ENCODE peak calls at places on chromosome 12, in five cellular contexts. One of them, this sample, is unnamed.

GRCh38 chr12:123995023-123995422 is 22.0 kb downstream of the ZNF664 start:
- DNase-seq in left ventricle myocardium inferior: no peak
- DNase-seq in heart left ventricle: no peak
- DNase-seq in cardiac fibroblast: peak; percentile 71
- DNase-seq in CD8-positive, alpha-beta T cell: no peak
- DNase-seq in this sample: no peak

GRCh38 chr12:10617868-10618267 is 4.5 kb upstream of the MAGOHB start:
- DNase-seq in left ventricle myocardium inferior: no peak
- DNase-seq in heart left ventricle: no peak
- DNase-seq in cardiac fibroblast: no peak
- DNase-seq in CD8-positive, alpha-beta T cell: no peak
- DNase-seq in this sample: no peak

GRCh38 chr12:124603910-124604775 is 36.7 kb upstream of the NCOR2 start:
- DNase-seq in CD8-positive, alpha-beta T cell: no peak
- DNase-seq in heart left ventricle: no peak
- DNase-seq in cardiac fibroblast: no peak
- DNase-seq in left ventricle myocardium inferior: no peak
- DNase-seq in this sample: no peak

GRCh38 chr12:76890407-76891143 is 11.8 kb upstream of the CSRP2 start:
- DNase-seq in CD8-positive, alpha-beta T cell: peak; percentile 16
- DNase-seq in heart left ventricle: no peak
- DNase-seq in left ventricle myocardium inferior: no peak
- DNase-seq in cardiac fibroblast: no peak
- DNase-seq in this sample: no peak

GRCh38 chr12:124296295-124296915 is 1.5 kb downstream of the RFLNA start:
- DNase-seq in CD8-positive, alpha-beta T cell: no peak
- DNase-seq in heart left ventricle: no peak
- DNase-seq in left ventricle myocardium inferior: no peak
- DNase-seq in cardiac fibroblast: peak; percentile 23
- DNase-seq in this sample: no peak

GRCh38 chr12:12008931-12009611 is 61.7 kb upstream of the BCL2L14 start:
- DNase-seq in cardiac fibroblast: peak; percentile 28
- DNase-seq in heart left ventricle: no peak
- DNase-seq in left ventricle myocardium inferior: no peak
- DNase-seq in CD8-positive, alpha-beta T cell: peak; percentile 42
- DNase-seq in this sample: no peak

GRCh38 chr12:95014554-95014953 is 11.1 kb upstream of the NDUFA12 start:
- DNase-seq in cardiac fibroblast: no peak
- DNase-seq in CD8-positive, alpha-beta T cell: no peak
- DNase-seq in heart left ventricle: no peak
- DNase-seq in left ventricle myocardium inferior: no peak
- DNase-seq in this sample: no peak

GRCh38 chr12:32334384-32334783 is 65.0 kb upstream of the FGD4 start:
- DNase-seq in heart left ventricle: no peak
- DNase-seq in cardiac fibroblast: no peak
- DNase-seq in CD8-positive, alpha-beta T cell: no peak
- DNase-seq in left ventricle myocardium inferior: no peak
- DNase-seq in this sample: no peak

GRCh38 chr12:83700858-83701257 is 1014.2 kb downstream of the TMTC2 start:
- DNase-seq in cardiac fibroblast: no peak
- DNase-seq in heart left ventricle: no peak
- DNase-seq in CD8-positive, alpha-beta T cell: no peak
- DNase-seq in left ventricle myocardium inferior: no peak
- DNase-seq in this sample: no peak

GRCh38 chr12:113007166-113007565 is 28.8 kb downstream of the OAS2 start:
- DNase-seq in cardiac fibroblast: peak; percentile 47
- DNase-seq in CD8-positive, alpha-beta T cell: no peak
- DNase-seq in left ventricle myocardium inferior: no peak
- DNase-seq in heart left ventricle: no peak
- DNase-seq in this sample: no peak

GRCh38 chr12:111975161-111975931 is 37.6 kb downstream of the TMEM116 start:
- DNase-seq in CD8-positive, alpha-beta T cell: no peak
- DNase-seq in left ventricle myocardium inferior: no peak
- DNase-seq in heart left ventricle: no peak
- DNase-seq in cardiac fibroblast: no peak
- DNase-seq in this sample: no peak

GRCh38 chr12:125220404-125221273 is 155.4 kb downstream of the AACS start:
- DNase-seq in CD8-positive, alpha-beta T cell: no peak
- DNase-seq in heart left ventricle: no peak
- DNase-seq in left ventricle myocardium inferior: no peak
- DNase-seq in cardiac fibroblast: no peak
- DNase-seq in this sample: no peak

GRCh38 chr12:110379201-110379600 is 24.3 kb downstream of the ANAPC7 start:
- DNase-seq in heart left ventricle: no peak
- DNase-seq in CD8-positive, alpha-beta T cell: no peak
- DNase-seq in cardiac fibroblast: no peak
- DNase-seq in left ventricle myocardium inferior: no peak
- DNase-seq in this sample: no peak

GRCh38 chr12:49642370-49642802 is 19.0 kb downstream of the PRPF40B start:
- DNase-seq in CD8-positive, alpha-beta T cell: no peak
- DNase-seq in left ventricle myocardium inferior: no peak
- DNase-seq in cardiac fibroblast: no peak
- DNase-seq in heart left ventricle: no peak
- DNase-seq in this sample: no peak

GRCh38 chr12:18549598-18549997 is 188.2 kb downstream of the PLCZ1 start:
- DNase-seq in left ventricle myocardium inferior: no peak
- DNase-seq in cardiac fibroblast: no peak
- DNase-seq in CD8-positive, alpha-beta T cell: no peak
- DNase-seq in heart left ventricle: no peak
- DNase-seq in this sample: no peak

GRCh38 chr12:76024942-76025600 is 6.5 kb downstream of the PHLDA1 start:
- DNase-seq in heart left ventricle: no peak
- DNase-seq in left ventricle myocardium inferior: no peak
- DNase-seq in CD8-positive, alpha-beta T cell: no peak
- DNase-seq in cardiac fibroblast: peak; percentile 84
- DNase-seq in this sample: no peak

GRCh38 chr12:81492131-81492720 is 266.9 kb downstream of the PPFIA2 start:
- DNase-seq in heart left ventricle: no peak
- DNase-seq in CD8-positive, alpha-beta T cell: no peak
- DNase-seq in left ventricle myocardium inferior: no peak
- DNase-seq in cardiac fibroblast: peak; percentile 8
- DNase-seq in this sample: no peak

GRCh38 chr12:43117226-43117930 is 434.6 kb downstream of the ADAMTS20 start:
- DNase-seq in left ventricle myocardium inferior: no peak
- DNase-seq in cardiac fibroblast: no peak
- DNase-seq in CD8-positive, alpha-beta T cell: no peak
- DNase-seq in heart left ventricle: no peak
- DNase-seq in this sample: no peak

GRCh38 chr12:31224768-31225448 is 101.0 kb downstream of the SINHCAF start:
- DNase-seq in left ventricle myocardium inferior: no peak
- DNase-seq in heart left ventricle: no peak
- DNase-seq in cardiac fibroblast: no peak
- DNase-seq in CD8-positive, alpha-beta T cell: no peak
- DNase-seq in this sample: no peak

GRCh38 chr12:125786143-125786542 is 720.9 kb downstream of the AACS start:
- DNase-seq in heart left ventricle: no peak
- DNase-seq in cardiac fibroblast: no peak
- DNase-seq in left ventricle myocardium inferior: no peak
- DNase-seq in CD8-positive, alpha-beta T cell: no peak
- DNase-seq in this sample: no peak

GRCh38 chr12:28253175-28253641 is 63.0 kb downstream of the CCDC91 start:
- DNase-seq in cardiac fibroblast: no peak
- DNase-seq in heart left ventricle: no peak
- DNase-seq in CD8-positive, alpha-beta T cell: no peak
- DNase-seq in left ventricle myocardium inferior: no peak
- DNase-seq in this sample: no peak

GRCh38 chr12:11885261-11886038 is 185.3 kb upstream of the BCL2L14 start:
- DNase-seq in left ventricle myocardium inferior: no peak
- DNase-seq in heart left ventricle: no peak
- DNase-seq in CD8-positive, alpha-beta T cell: no peak
- DNase-seq in cardiac fibroblast: peak; percentile 55
- DNase-seq in this sample: no peak

GRCh38 chr12:92421701-92422100 is 276.1 kb upstream of the BTG1 start:
- DNase-seq in CD8-positive, alpha-beta T cell: no peak
- DNase-seq in heart left ventricle: no peak
- DNase-seq in left ventricle myocardium inferior: no peak
- DNase-seq in cardiac fibroblast: peak; percentile 31
- DNase-seq in this sample: no peak

GRCh38 chr12:97464241-97465011 is 1.8 kb downstream of the RMST start:
- DNase-seq in cardiac fibroblast: no peak
- DNase-seq in heart left ventricle: no peak
- DNase-seq in left ventricle myocardium inferior: no peak
- DNase-seq in CD8-positive, alpha-beta T cell: no peak
- DNase-seq in this sample: no peak

GRCh38 chr12:53184828-53185227 is 4.1 kb upstream of the CSAD start:
- DNase-seq in CD8-positive, alpha-beta T cell: no peak
- DNase-seq in left ventricle myocardium inferior: no peak
- DNase-seq in cardiac fibroblast: no peak
- DNase-seq in heart left ventricle: no peak
- DNase-seq in this sample: no peak

GRCh38 chr12:61810486-61810885 is 449.7 kb upstream of the USP15 start:
- DNase-seq in CD8-positive, alpha-beta T cell: no peak
- DNase-seq in cardiac fibroblast: no peak
- DNase-seq in heart left ventricle: no peak
- DNase-seq in left ventricle myocardium inferior: no peak
- DNase-seq in this sample: no peak

GRCh38 chr12:2016862-2017723 is 12.8 kb upstream of the DCP1B start:
- DNase-seq in heart left ventricle: no peak
- DNase-seq in CD8-positive, alpha-beta T cell: no peak
- DNase-seq in left ventricle myocardium inferior: no peak
- DNase-seq in cardiac fibroblast: no peak
- DNase-seq in this sample: no peak

GRCh38 chr12:127381043-127381668 is 885.8 kb upstream of the TMEM132C start:
- DNase-seq in left ventricle myocardium inferior: peak; percentile 16
- DNase-seq in heart left ventricle: peak; percentile 29
- DNase-seq in cardiac fibroblast: peak; percentile 9
- DNase-seq in CD8-positive, alpha-beta T cell: peak; percentile 7
- DNase-seq in this sample: peak; percentile 73

GRCh38 chr12:95836630-95837239 is 22.0 kb upstream of the SNRPF start:
- DNase-seq in heart left ventricle: no peak
- DNase-seq in left ventricle myocardium inferior: no peak
- DNase-seq in CD8-positive, alpha-beta T cell: no peak
- DNase-seq in cardiac fibroblast: peak; percentile 58
- DNase-seq in this sample: no peak

DNA sequence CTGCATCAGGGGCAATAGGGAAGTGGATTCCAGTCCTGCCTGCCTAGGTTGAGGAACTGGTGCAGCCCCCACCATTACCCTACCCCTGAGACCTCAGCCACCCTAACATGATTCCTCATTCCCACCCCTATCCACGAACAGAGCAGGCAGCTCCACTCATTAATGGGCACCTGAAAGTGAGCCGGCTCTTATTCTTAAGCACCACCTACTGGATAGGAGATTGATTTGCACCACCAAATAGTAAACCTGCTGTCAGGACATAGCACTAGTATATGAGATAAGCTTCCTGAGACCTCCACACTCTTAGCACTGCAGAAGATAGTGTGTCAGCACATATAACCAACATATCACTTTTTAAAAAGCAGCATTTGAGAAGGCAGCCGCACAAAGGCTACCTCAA is 573.2 kb downstream of the SOX5 start:
- DNase-seq in left ventricle myocardium inferior: no peak
- DNase-seq in cardiac fibroblast: no peak
- DNase-seq in CD8-positive, alpha-beta T cell: no peak
- DNase-seq in heart left ventricle: no peak
- DNase-seq in this sample: no peak
- TF ChIP-seq CTCF in left ventricle myocardium inferior: no peak
- TF ChIP-seq CTCF in cardiac fibroblast: peak; percentile 7
- TF ChIP-seq CTCF in CD8-positive, alpha-beta T cell: no peak
- TF ChIP-seq CTCF in heart left ventricle: no peak
- TF ChIP-seq CTCF in this sample: no peak

GRCh38 chr12:117330441-117331113 is 30.8 kb downstream of the NOS1 start:
- DNase-seq in CD8-positive, alpha-beta T cell: no peak
- DNase-seq in heart left ventricle: no peak
- DNase-seq in cardiac fibroblast: no peak
- DNase-seq in left ventricle myocardium inferior: no peak
- DNase-seq in this sample: no peak
- TF ChIP-seq CTCF in CD8-positive, alpha-beta T cell: no peak
- TF ChIP-seq CTCF in heart left ventricle: no peak
- TF ChIP-seq CTCF in cardiac fibroblast: no peak
- TF ChIP-seq CTCF in left ventricle myocardium inferior: no peak
- TF ChIP-seq CTCF in this sample: no peak

GRCh38 chr12:40446385-40446784 is 221.6 kb downstream of the LRRK2 start:
- DNase-seq in left ventricle myocardium inferior: no peak
- DNase-seq in CD8-positive, alpha-beta T cell: no peak
- DNase-seq in cardiac fibroblast: peak; percentile 0
- DNase-seq in heart left ventricle: no peak
- DNase-seq in this sample: no peak
- TF ChIP-seq CTCF in left ventricle myocardium inferior: peak; percentile 26
- TF ChIP-seq CTCF in CD8-positive, alpha-beta T cell: no peak
- TF ChIP-seq CTCF in cardiac fibroblast: peak; percentile 21
- TF ChIP-seq CTCF in heart left ventricle: peak; percentile 20
- TF ChIP-seq CTCF in this sample: peak; percentile 56

DNA sequence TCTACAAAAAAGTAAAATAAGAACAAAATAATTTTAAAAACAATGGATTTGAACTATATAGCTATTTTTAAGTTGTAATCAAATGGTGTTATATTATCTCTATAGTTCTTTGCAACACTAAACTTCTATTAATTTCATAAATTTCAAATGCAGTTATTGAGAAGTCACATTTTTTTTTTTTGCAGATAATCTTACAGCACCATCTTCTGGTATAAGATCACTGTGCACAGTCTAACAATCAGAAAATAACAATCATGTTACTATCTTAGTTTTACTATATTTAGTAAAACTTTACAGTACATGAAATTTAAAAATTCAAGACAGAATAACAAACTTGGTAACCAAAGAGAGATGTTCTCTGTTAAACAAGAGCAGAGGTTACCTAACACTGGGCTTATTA is 40.6 kb downstream of the GXYLT1 start:
- DNase-seq in cardiac fibroblast: no peak
- DNase-seq in heart left ventricle: no peak
- DNase-seq in left ventricle myocardium inferior: no peak
- DNase-seq in CD8-positive, alpha-beta T cell: no peak
- DNase-seq in this sample: no peak
- TF ChIP-seq CTCF in cardiac fibroblast: peak; percentile 4
- TF ChIP-seq CTCF in heart left ventricle: peak; percentile 37
- TF ChIP-seq CTCF in left ventricle myocardium inferior: peak; percentile 33
- TF ChIP-seq CTCF in CD8-positive, alpha-beta T cell: peak; percentile 71
- TF ChIP-seq CTCF in this sample: no peak

DNA sequence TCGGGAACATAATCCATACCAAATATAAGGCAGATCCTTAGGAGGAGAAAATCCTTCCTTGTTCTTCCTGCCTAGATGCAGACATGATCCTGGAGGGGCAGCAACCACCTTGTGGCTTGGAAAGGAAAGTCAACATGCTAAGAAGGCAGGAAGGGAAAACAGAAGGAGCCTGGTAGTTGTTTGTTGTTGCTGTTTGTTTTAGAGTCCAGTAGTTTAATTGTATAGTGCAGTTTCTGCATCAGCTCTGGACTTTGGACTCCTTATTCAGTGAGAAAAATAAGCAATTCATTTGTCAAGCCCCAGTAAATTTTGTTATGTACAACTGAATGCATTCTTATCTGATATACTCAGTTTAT is 45.7 kb upstream of the APPL2 start:
- DNase-seq in heart left ventricle: no peak
- DNase-seq in left ventricle myocardium inferior: no peak
- DNase-seq in CD8-positive, alpha-beta T cell: no peak
- DNase-seq in cardiac fibroblast: no peak
- DNase-seq in this sample: no peak
- TF ChIP-seq CTCF in heart left ventricle: no peak
- TF ChIP-seq CTCF in left ventricle myocardium inferior: no peak
- TF ChIP-seq CTCF in CD8-positive, alpha-beta T cell: no peak
- TF ChIP-seq CTCF in cardiac fibroblast: no peak
- TF ChIP-seq CTCF in this sample: peak; percentile 16

This sample was measured in progenitor cell of endocrine pancreas.